ENCODE peak calls at places on chromosomes 13 and 19, in seven cellular contexts. T is CD4-positive, alpha-beta T cell; W is ovary; R is GM12878; I is endothelial cell; D is H9; M is progenitor cell of endocrine pancreas. O is an unnamed sample.

GRCh38 chr13:41352935-41353801 is 42.1 kb downstream of the NAA16 start:
- DNase-seq in T (peak; percentile 30), W (no peak), R (peak; percentile 30), I (peak; percentile 19), D (peak; percentile 47), M (no peak), O (no peak)

GRCh38 chr13:75847588-75847987 is 211.5 kb downstream of the LMO7 start:
- DNase-seq in T (no peak), W (no peak), R (no peak), I (no peak), D (no peak), M (no peak), O (no peak)

GRCh38 chr19:49387936-49388372 is at the start of gene KASH5:
- DNase-seq in T (peak; percentile 74), W (peak; percentile 57), R (no peak), I (no peak), D (no peak), M (no peak), O (no peak)

GRCh38 chr13:91356919-91357612 is 9.6 kb downstream of the MIR17HG start:
- DNase-seq in T (no peak), W (no peak), R (no peak), I (no peak), D (no peak), M (no peak), O (no peak)

GRCh38 chr13:114328034-114328433 is 13.7 kb downstream of the CHAMP1 start:
- DNase-seq in T (no peak), W (no peak), R (no peak), I (no peak), D (peak; percentile 32), M (no peak), O (no peak)

GRCh38 chr19:3404324-3405260 is 38.2 kb downstream of the NFIC start:
- DNase-seq in T (no peak), W (peak; percentile 91), R (no peak), I (no peak), D (no peak), M (no peak), O (no peak)

GRCh38 chr19:52786078-52786463 is 520 bp downstream of the ZNF600 start:
- DNase-seq in T (peak; percentile 2), W (peak; percentile 29), R (no peak), I (no peak), D (no peak), M (peak; percentile 12), O (no peak)

GRCh38 chr19:44609219-44609618 is 4.1 kb upstream of the IGSF23 start:
- DNase-seq in T (no peak), W (no peak), R (no peak), I (no peak), D (no peak), M (no peak), O (no peak)

GRCh38 chr13:78680611-78681010 is 21.7 kb upstream of the OBI1 start:
- DNase-seq in T (no peak), W (no peak), R (no peak), I (no peak), D (no peak), M (no peak), O (no peak)

GRCh38 chr13:49499889-49500660 is 4.3 kb downstream of the PHF11 start:
- DNase-seq in T (no peak), W (no peak), R (no peak), I (no peak), D (no peak), M (no peak), O (no peak)

GRCh38 chr19:50906217-50906616 is 5.0 kb downstream of the KLK4 start:
- DNase-seq in T (peak; percentile 7), W (no peak), R (no peak), I (peak; percentile 58), D (peak; percentile 77), M (peak; percentile 26), O (no peak)

GRCh38 chr13:85204668-85205344 is 594.4 kb downstream of the SLITRK6 start:
- DNase-seq in T (no peak), W (no peak), R (no peak), I (no peak), D (no peak), M (no peak), O (no peak)

GRCh38 chr19:51127755-51128154 is 3.0 kb downstream of the SIGLEC9 start:
- DNase-seq in T (no peak), W (no peak), R (no peak), I (no peak), D (no peak), M (no peak), O (no peak)

GRCh38 chr19:17999685-18000479 is 8.1 kb upstream of the ARRDC2 start:
- DNase-seq in T (no peak), W (no peak), R (no peak), I (no peak), D (no peak), M (no peak), O (no peak)

GRCh38 chr13:31236211-31236786 is 36.5 kb downstream of the B3GLCT start:
- DNase-seq in T (no peak), W (no peak), R (no peak), I (no peak), D (no peak), M (no peak), O (no peak)

GRCh38 chr13:40408602-40409001 is 257.8 kb downstream of the FOXO1 start:
- DNase-seq in T (no peak), W (no peak), R (no peak), I (no peak), D (no peak), M (no peak), O (no peak)

GRCh38 chr13:94176576-94176975 is 302.9 kb downstream of the DCT start:
- DNase-seq in T (no peak), W (no peak), R (no peak), I (no peak), D (no peak), M (no peak), O (no peak)

GRCh38 chr19:48770223-48770622 is 14.9 kb downstream of the FGF21 start:
- DNase-seq in T (no peak), W (no peak), R (no peak), I (no peak), D (no peak), M (no peak), O (no peak)

GRCh38 chr13:40618581-40619478 is 47.6 kb downstream of the FOXO1 start:
- DNase-seq in T (no peak), W (no peak), R (no peak), I (no peak), D (no peak), M (no peak), O (no peak)

GRCh38 chr19:54461201-54462071 is 2.1 kb downstream of the LENG9 start:
- DNase-seq in T (no peak), W (no peak), R (no peak), I (no peak), D (no peak), M (no peak), O (no peak)

GRCh38 chr19:54462072-54462712 is 1.4 kb downstream of the LENG9 start:
- DNase-seq in T (no peak), W (peak; percentile 65), R (no peak), I (no peak), D (peak; percentile 40), M (no peak), O (no peak)

GRCh38 chr19:54464044-54464623 is 556 bp upstream of the LENG9 start:
- DNase-seq in T (peak; percentile 63), W (peak; percentile 86), R (peak; percentile 96), I (peak; percentile 62), D (peak; percentile 99), M (peak; percentile 68), O (no peak)

GRCh38 chr19:54463531-54464043 is at the start of gene LENG9:
- DNase-seq in T (peak; percentile 84), W (peak; percentile 96), R (no peak), I (peak; percentile 88), D (peak; percentile 99), M (peak; percentile 69), O (no peak)

DNA sequence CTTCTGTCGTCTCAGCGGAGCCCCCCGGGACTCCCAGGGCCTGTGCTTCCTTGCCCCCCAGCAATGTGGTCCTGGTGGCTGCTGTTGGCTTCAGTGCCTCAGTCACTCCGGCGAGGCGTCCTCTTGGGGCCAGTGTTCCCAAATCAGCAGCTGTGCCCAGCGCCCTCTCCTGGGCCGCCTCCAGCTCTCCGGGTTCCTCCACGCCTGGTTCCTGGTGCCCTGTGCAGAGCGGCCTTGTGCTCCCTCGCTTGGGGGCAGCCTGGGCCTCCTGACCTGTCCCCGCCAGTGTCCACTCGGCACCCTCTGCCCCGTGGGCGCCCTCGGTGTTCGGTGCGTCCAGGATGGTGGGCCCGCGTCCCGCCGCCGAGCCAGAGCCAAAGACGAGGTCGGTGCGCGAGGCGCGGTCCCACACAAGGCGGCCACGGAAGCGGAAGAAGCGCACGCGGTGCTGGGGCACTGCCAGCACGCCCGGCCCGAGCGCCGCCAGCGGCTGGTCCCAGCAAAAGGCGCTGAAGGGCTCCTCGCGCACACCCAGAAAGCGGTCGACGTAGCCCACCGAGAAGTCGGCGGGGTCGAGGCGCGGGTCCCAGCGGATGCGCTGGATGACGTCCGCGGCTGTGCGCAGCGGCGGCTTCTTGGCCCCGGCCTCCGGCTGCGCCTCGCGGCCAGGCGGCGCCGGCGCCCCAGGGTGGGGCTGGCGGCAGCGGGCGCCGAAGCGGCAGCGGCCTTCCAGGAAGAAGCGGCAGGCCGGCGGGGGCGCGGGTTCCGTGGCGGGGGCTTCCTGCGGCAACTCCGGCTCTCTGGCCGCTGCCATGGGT is 656 bp downstream of the LENG9 start:
- DNase-seq in T (peak; percentile 63), W (peak; percentile 81), R (no peak), I (peak; percentile 61), D (peak; percentile 81), M (no peak), O (no peak)
- TF ChIP-seq CTCF in T (no peak), W (no peak), R (peak; percentile 11), I (no peak), D (peak; percentile 56), M (peak; percentile 20), O (peak; percentile 39)

GRCh38 chr13:99119686-99120085 is 81.0 kb upstream of the UBAC2 start:
- DNase-seq in T (no peak), W (no peak), R (no peak), I (no peak), D (no peak), M (no peak), O (no peak)
- TF ChIP-seq CTCF in T (no peak), W (no peak), R (no peak), I (no peak), D (no peak), M (no peak), O (no peak)

GRCh38 chr13:29923554-29924481 is 73.4 kb upstream of the UBL3 start:
- DNase-seq in T (peak; percentile 28), W (peak; percentile 65), R (no peak), I (peak; percentile 51), D (peak; percentile 90), M (peak; percentile 53), O (no peak)

GRCh38 chr13:29922896-29923295 is 72.5 kb upstream of the UBL3 start:
- DNase-seq in T (no peak), W (no peak), R (no peak), I (no peak), D (no peak), M (no peak), O (no peak)

GRCh38 chr13:29924951-29925350 is 74.5 kb upstream of the UBL3 start:
- DNase-seq in T (no peak), W (no peak), R (no peak), I (no peak), D (no peak), M (no peak), O (no peak)

GRCh38 chr13:29925457-29925856 is 75.0 kb upstream of the UBL3 start:
- DNase-seq in T (no peak), W (peak; percentile 23), R (no peak), I (no peak), D (no peak), M (no peak), O (no peak)

GRCh38 chr13:29924482-29924884 is 74.1 kb upstream of the UBL3 start:
- DNase-seq in T (no peak), W (peak; percentile 20), R (no peak), I (no peak), D (no peak), M (no peak), O (no peak)
- TF ChIP-seq CTCF in T (no peak), W (no peak), R (no peak), I (peak; percentile 47), D (no peak), M (peak; percentile 0), O (no peak)

GRCh38 chr19:15402411-15403150 is 16.2 kb downstream of the AKAP8L start:
- DNase-seq in T (no peak), W (no peak), R (no peak), I (no peak), D (no peak), M (no peak), O (no peak)
- TF ChIP-seq CTCF in T (no peak), W (no peak), R (no peak), I (no peak), D (no peak), M (no peak), O (no peak)

O was measured in D721Med.